ENCODE peak calls at places on chromosomes 2 and 18, in ten cellular contexts. One of them, this sample, is unnamed.

GRCh38 chr18:43009666-43010065 is 105.8 kb downstream of the RIT2 start:
- DNase-seq in dorsolateral prefrontal cortex: no peak
- DNase-seq in transverse colon: no peak
- DNase-seq in RWPE2: no peak
- DNase-seq in cardiac muscle cell: no peak
- DNase-seq in right lobe of liver: no peak
- DNase-seq in mammary epithelial cell: no peak
- DNase-seq in aorta: no peak
- DNase-seq in HCT116: no peak
- DNase-seq in sigmoid colon: no peak
- DNase-seq in this sample: no peak

GRCh38 chr18:13253786-13254755 is 35.5 kb downstream of the LDLRAD4 start:
- DNase-seq in mammary epithelial cell: no peak
- DNase-seq in dorsolateral prefrontal cortex: no peak
- DNase-seq in aorta: no peak
- DNase-seq in right lobe of liver: peak; percentile 28
- DNase-seq in cardiac muscle cell: no peak
- DNase-seq in HCT116: no peak
- DNase-seq in RWPE2: no peak
- DNase-seq in transverse colon: no peak
- DNase-seq in sigmoid colon: no peak
- DNase-seq in this sample: no peak

GRCh38 chr2:238005528-238005927 is 38.7 kb downstream of the UBE2F start:
- DNase-seq in HCT116: no peak
- DNase-seq in RWPE2: no peak
- DNase-seq in dorsolateral prefrontal cortex: no peak
- DNase-seq in right lobe of liver: no peak
- DNase-seq in sigmoid colon: no peak
- DNase-seq in aorta: no peak
- DNase-seq in mammary epithelial cell: peak; percentile 62
- DNase-seq in cardiac muscle cell: no peak
- DNase-seq in transverse colon: no peak
- DNase-seq in this sample: peak; percentile 26

GRCh38 chr2:200658278-200658864 is 72.6 kb downstream of the AOX1 start:
- DNase-seq in RWPE2: no peak
- DNase-seq in dorsolateral prefrontal cortex: no peak
- DNase-seq in sigmoid colon: no peak
- DNase-seq in mammary epithelial cell: no peak
- DNase-seq in cardiac muscle cell: no peak
- DNase-seq in HCT116: peak; percentile 15
- DNase-seq in right lobe of liver: no peak
- DNase-seq in transverse colon: no peak
- DNase-seq in aorta: no peak
- DNase-seq in this sample: no peak

GRCh38 chr18:33210575-33211189 is 229.8 kb downstream of the CCDC178 start:
- DNase-seq in HCT116: no peak
- DNase-seq in mammary epithelial cell: peak; percentile 11
- DNase-seq in cardiac muscle cell: peak; percentile 58
- DNase-seq in sigmoid colon: no peak
- DNase-seq in RWPE2: no peak
- DNase-seq in dorsolateral prefrontal cortex: no peak
- DNase-seq in aorta: no peak
- DNase-seq in transverse colon: no peak
- DNase-seq in right lobe of liver: no peak
- DNase-seq in this sample: no peak

GRCh38 chr18:14916851-14917250 is 168.9 kb downstream of the ANKRD30B start:
- DNase-seq in RWPE2: no peak
- DNase-seq in HCT116: no peak
- DNase-seq in right lobe of liver: no peak
- DNase-seq in cardiac muscle cell: no peak
- DNase-seq in sigmoid colon: no peak
- DNase-seq in aorta: no peak
- DNase-seq in transverse colon: no peak
- DNase-seq in mammary epithelial cell: no peak
- DNase-seq in dorsolateral prefrontal cortex: no peak
- DNase-seq in this sample: no peak

GRCh38 chr2:215680605-215681598 is 245.0 kb upstream of the FN1 start:
- DNase-seq in sigmoid colon: no peak
- DNase-seq in aorta: no peak
- DNase-seq in transverse colon: no peak
- DNase-seq in cardiac muscle cell: no peak
- DNase-seq in dorsolateral prefrontal cortex: no peak
- DNase-seq in HCT116: no peak
- DNase-seq in mammary epithelial cell: peak; percentile 100
- DNase-seq in right lobe of liver: peak; percentile 82
- DNase-seq in RWPE2: no peak
- DNase-seq in this sample: peak; percentile 87

GRCh38 chr2:203534486-203535077 is 519 bp downstream of the RAPH1 start:
- DNase-seq in dorsolateral prefrontal cortex: peak; percentile 14
- DNase-seq in aorta: no peak
- DNase-seq in cardiac muscle cell: peak; percentile 78
- DNase-seq in RWPE2: peak; percentile 51
- DNase-seq in right lobe of liver: peak; percentile 62
- DNase-seq in sigmoid colon: peak; percentile 72
- DNase-seq in HCT116: no peak
- DNase-seq in transverse colon: peak; percentile 47
- DNase-seq in mammary epithelial cell: peak; percentile 39
- DNase-seq in this sample: no peak

GRCh38 chr2:96536445-96537065 is at the start of gene ARID5A:
- DNase-seq in transverse colon: peak; percentile 96
- DNase-seq in HCT116: peak; percentile 73
- DNase-seq in sigmoid colon: peak; percentile 97
- DNase-seq in right lobe of liver: peak; percentile 95
- DNase-seq in mammary epithelial cell: peak; percentile 84
- DNase-seq in RWPE2: peak; percentile 91
- DNase-seq in aorta: peak; percentile 98
- DNase-seq in cardiac muscle cell: peak; percentile 96
- DNase-seq in dorsolateral prefrontal cortex: peak; percentile 93
- DNase-seq in this sample: peak; percentile 34

GRCh38 chr2:104812281-104812680 is 41.6 kb upstream of the POU3F3 start:
- DNase-seq in dorsolateral prefrontal cortex: no peak
- DNase-seq in transverse colon: no peak
- DNase-seq in mammary epithelial cell: no peak
- DNase-seq in RWPE2: no peak
- DNase-seq in aorta: no peak
- DNase-seq in cardiac muscle cell: no peak
- DNase-seq in sigmoid colon: no peak
- DNase-seq in right lobe of liver: no peak
- DNase-seq in HCT116: no peak
- DNase-seq in this sample: no peak

GRCh38 chr2:217277646-217278048 is 417.8 kb upstream of the TNP1 start:
- DNase-seq in cardiac muscle cell: no peak
- DNase-seq in aorta: peak; percentile 74
- DNase-seq in mammary epithelial cell: peak; percentile 92
- DNase-seq in dorsolateral prefrontal cortex: peak; percentile 74
- DNase-seq in RWPE2: peak; percentile 77
- DNase-seq in sigmoid colon: peak; percentile 83
- DNase-seq in transverse colon: peak; percentile 12
- DNase-seq in HCT116: no peak
- DNase-seq in right lobe of liver: no peak
- DNase-seq in this sample: peak; percentile 68

GRCh38 chr2:30252723-30253688 is 21.7 kb downstream of the LBH start:
- DNase-seq in mammary epithelial cell: peak; percentile 63
- DNase-seq in RWPE2: no peak
- DNase-seq in cardiac muscle cell: peak; percentile 57
- DNase-seq in transverse colon: peak; percentile 26
- DNase-seq in aorta: peak; percentile 86
- DNase-seq in dorsolateral prefrontal cortex: no peak
- DNase-seq in right lobe of liver: no peak
- DNase-seq in sigmoid colon: no peak
- DNase-seq in HCT116: no peak
- DNase-seq in this sample: peak; percentile 27

GRCh38 chr2:235639387-235639786 is 145.5 kb downstream of the AGAP1 start:
- DNase-seq in aorta: peak; percentile 88
- DNase-seq in cardiac muscle cell: no peak
- DNase-seq in mammary epithelial cell: peak; percentile 36
- DNase-seq in transverse colon: peak; percentile 64
- DNase-seq in HCT116: no peak
- DNase-seq in right lobe of liver: no peak
- DNase-seq in dorsolateral prefrontal cortex: peak; percentile 96
- DNase-seq in sigmoid colon: peak; percentile 96
- DNase-seq in RWPE2: no peak
- DNase-seq in this sample: no peak
- H3K27ac ChIP-seq in aorta: no peak overlapping the region
- H3K27ac ChIP-seq in cardiac muscle cell: no peak overlapping the region
- H3K27ac ChIP-seq in mammary epithelial cell: no peak overlapping the region
- H3K27ac ChIP-seq in transverse colon: peak overlapping the region; percentile 77
- H3K27ac ChIP-seq in HCT116: no peak overlapping the region
- H3K27ac ChIP-seq in right lobe of liver: no peak overlapping the region
- H3K27ac ChIP-seq in dorsolateral prefrontal cortex: peak overlapping the region; percentile 99
- H3K27ac ChIP-seq in sigmoid colon: peak overlapping the region; percentile 89
- H3K27ac ChIP-seq in RWPE2: no peak overlapping the region
- H3K27ac ChIP-seq in this sample: no peak overlapping the region

DNA sequence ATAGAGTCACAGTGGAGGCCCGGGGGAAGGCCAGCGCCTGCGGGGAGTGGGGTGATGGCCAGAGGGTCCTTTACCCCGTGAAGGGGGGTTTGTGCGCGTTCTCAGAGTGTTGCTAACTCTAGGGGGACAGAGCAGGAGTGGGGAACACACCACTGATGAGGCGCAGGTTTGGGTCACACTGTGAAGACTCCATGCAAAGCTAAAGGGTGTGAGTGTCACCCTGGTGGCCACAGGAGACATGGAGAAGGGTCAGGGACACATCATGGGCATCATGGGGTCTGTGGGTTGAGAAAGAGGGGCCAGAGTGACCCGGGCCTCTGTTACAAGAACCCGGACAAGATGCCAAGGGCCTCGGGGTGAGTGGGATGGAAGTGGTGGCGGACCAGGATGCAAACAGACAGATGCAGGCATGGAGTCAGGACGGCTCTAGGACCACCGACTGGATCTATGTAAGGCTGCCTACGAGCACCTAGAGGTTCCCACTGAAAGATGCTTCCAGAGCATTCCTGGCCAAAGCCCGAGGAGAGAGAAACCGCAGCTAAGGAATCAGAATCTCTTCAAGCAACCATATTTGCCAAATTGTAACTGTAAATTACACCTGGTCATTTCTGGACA is 84.3 kb downstream of the PXDN start:
- DNase-seq in mammary epithelial cell: no peak
- DNase-seq in cardiac muscle cell: no peak
- DNase-seq in dorsolateral prefrontal cortex: no peak
- DNase-seq in RWPE2: no peak
- DNase-seq in sigmoid colon: peak; percentile 57
- DNase-seq in HCT116: no peak
- DNase-seq in transverse colon: no peak
- DNase-seq in right lobe of liver: no peak
- DNase-seq in aorta: no peak
- DNase-seq in this sample: no peak
- H3K27ac ChIP-seq in mammary epithelial cell: no peak overlapping the region
- H3K27ac ChIP-seq in cardiac muscle cell: no peak overlapping the region
- H3K27ac ChIP-seq in dorsolateral prefrontal cortex: no peak overlapping the region
- H3K27ac ChIP-seq in RWPE2: no peak overlapping the region
- H3K27ac ChIP-seq in sigmoid colon: no peak overlapping the region
- H3K27ac ChIP-seq in HCT116: no peak overlapping the region
- H3K27ac ChIP-seq in transverse colon: no peak overlapping the region
- H3K27ac ChIP-seq in right lobe of liver: no peak overlapping the region
- H3K27ac ChIP-seq in aorta: no peak overlapping the region
- H3K27ac ChIP-seq in this sample: no peak overlapping the region

DNA sequence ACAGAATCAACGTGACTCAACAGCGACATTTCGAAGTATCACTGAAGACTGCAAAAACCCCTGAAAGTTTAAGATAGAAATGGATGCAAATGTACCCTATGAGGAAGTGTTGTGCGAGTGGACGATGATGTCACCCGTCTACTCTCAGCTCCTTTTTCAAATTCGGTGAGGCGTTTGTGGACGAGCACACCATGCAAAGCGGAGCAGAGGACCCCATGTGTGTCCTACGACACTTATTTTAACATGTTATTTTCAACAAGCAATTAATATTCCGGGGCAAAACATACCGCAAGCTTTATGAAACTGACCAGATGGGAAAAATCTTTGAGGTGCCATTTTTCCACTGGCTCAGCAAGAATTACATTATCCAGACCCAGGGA is 2.0 kb downstream of the PXDN start:
- DNase-seq in HCT116: no peak
- DNase-seq in mammary epithelial cell: no peak
- DNase-seq in dorsolateral prefrontal cortex: peak; percentile 8
- DNase-seq in cardiac muscle cell: no peak
- DNase-seq in sigmoid colon: peak; percentile 67
- DNase-seq in right lobe of liver: no peak
- DNase-seq in RWPE2: no peak
- DNase-seq in transverse colon: no peak
- DNase-seq in aorta: peak; percentile 39
- DNase-seq in this sample: no peak
- H3K27ac ChIP-seq in HCT116: no peak overlapping the region
- H3K27ac ChIP-seq in mammary epithelial cell: peak overlapping the region; percentile 81
- H3K27ac ChIP-seq in dorsolateral prefrontal cortex: no peak overlapping the region
- H3K27ac ChIP-seq in cardiac muscle cell: peak overlapping the region; percentile 55
- H3K27ac ChIP-seq in sigmoid colon: peak overlapping the region; percentile 96
- H3K27ac ChIP-seq in right lobe of liver: peak overlapping the region; percentile 87
- H3K27ac ChIP-seq in RWPE2: peak overlapping the region; percentile 84
- H3K27ac ChIP-seq in transverse colon: peak overlapping the region; percentile 93
- H3K27ac ChIP-seq in aorta: peak overlapping the region; percentile 97
- H3K27ac ChIP-seq in this sample: peak overlapping the region; percentile 85

GRCh38 chr18:63179422-63179821 is 140.1 kb downstream of the BCL2 start:
- DNase-seq in sigmoid colon: no peak
- DNase-seq in RWPE2: no peak
- DNase-seq in mammary epithelial cell: no peak
- DNase-seq in dorsolateral prefrontal cortex: no peak
- DNase-seq in HCT116: no peak
- DNase-seq in cardiac muscle cell: no peak
- DNase-seq in aorta: no peak
- DNase-seq in right lobe of liver: no peak
- DNase-seq in transverse colon: no peak
- DNase-seq in this sample: no peak

GRCh38 chr18:63177822-63178525 is 141.6 kb downstream of the BCL2 start:
- DNase-seq in sigmoid colon: peak; percentile 89
- DNase-seq in cardiac muscle cell: no peak
- DNase-seq in dorsolateral prefrontal cortex: no peak
- DNase-seq in right lobe of liver: no peak
- DNase-seq in RWPE2: no peak
- DNase-seq in aorta: no peak
- DNase-seq in transverse colon: peak; percentile 82
- DNase-seq in mammary epithelial cell: no peak
- DNase-seq in HCT116: no peak
- DNase-seq in this sample: no peak

GRCh38 chr18:63180333-63180732 is 139.2 kb downstream of the BCL2 start:
- DNase-seq in dorsolateral prefrontal cortex: no peak
- DNase-seq in mammary epithelial cell: no peak
- DNase-seq in aorta: no peak
- DNase-seq in transverse colon: no peak
- DNase-seq in sigmoid colon: no peak
- DNase-seq in cardiac muscle cell: no peak
- DNase-seq in RWPE2: no peak
- DNase-seq in HCT116: no peak
- DNase-seq in right lobe of liver: no peak
- DNase-seq in this sample: no peak

GRCh38 chr18:63177259-63177658 is 142.3 kb downstream of the BCL2 start:
- DNase-seq in cardiac muscle cell: no peak
- DNase-seq in transverse colon: no peak
- DNase-seq in dorsolateral prefrontal cortex: no peak
- DNase-seq in sigmoid colon: no peak
- DNase-seq in HCT116: no peak
- DNase-seq in aorta: no peak
- DNase-seq in RWPE2: no peak
- DNase-seq in mammary epithelial cell: no peak
- DNase-seq in right lobe of liver: no peak
- DNase-seq in this sample: no peak

DNA sequence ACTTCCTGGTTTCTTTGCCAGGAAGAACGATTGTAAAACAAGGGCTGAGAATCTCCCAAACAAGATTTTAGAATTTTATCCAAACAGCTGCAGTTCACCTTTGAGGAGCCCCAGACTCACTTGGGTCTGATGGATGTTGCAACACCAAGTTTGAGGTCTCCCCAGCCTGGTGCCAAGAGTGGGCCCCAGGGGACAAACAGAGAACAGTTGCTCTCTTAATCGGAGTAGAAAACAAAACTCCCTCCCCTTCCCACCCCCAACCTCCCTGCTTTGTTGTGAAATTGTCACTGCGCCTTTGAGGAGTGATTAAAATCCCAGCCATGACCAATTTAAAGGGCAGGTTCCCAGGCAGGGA is 141.1 kb downstream of the BCL2 start:
- DNase-seq in mammary epithelial cell: no peak
- DNase-seq in right lobe of liver: no peak
- DNase-seq in cardiac muscle cell: no peak
- DNase-seq in sigmoid colon: peak; percentile 95
- DNase-seq in aorta: no peak
- DNase-seq in dorsolateral prefrontal cortex: no peak
- DNase-seq in transverse colon: peak; percentile 55
- DNase-seq in RWPE2: no peak
- DNase-seq in HCT116: no peak
- DNase-seq in this sample: no peak
- H3K27ac ChIP-seq in mammary epithelial cell: no peak overlapping the region
- H3K27ac ChIP-seq in right lobe of liver: no peak overlapping the region
- H3K27ac ChIP-seq in cardiac muscle cell: no peak overlapping the region
- H3K27ac ChIP-seq in sigmoid colon: no peak overlapping the region
- H3K27ac ChIP-seq in aorta: no peak overlapping the region
- H3K27ac ChIP-seq in dorsolateral prefrontal cortex: peak overlapping the region; percentile 32
- H3K27ac ChIP-seq in transverse colon: peak overlapping the region; percentile 83
- H3K27ac ChIP-seq in RWPE2: no peak overlapping the region
- H3K27ac ChIP-seq in HCT116: no peak overlapping the region
- H3K27ac ChIP-seq in this sample: no peak overlapping the region